ENCODE peak calls at places on chromosome 11, in nine cellular contexts. F, G, B, H, A, K, L, N and I are unnamed samples. For H3K4me1, the result is how much of the 10 kb centered on the place peaks cover.

GRCh38 chr11:120170741-120171261 is 32.9 kb upstream of the TRIM29 start:
- DNase-seq in L (no peak), G (no peak), N (peak), A (no peak), B (peak), F (no peak), H (no peak), K (no peak), I (no peak)

GRCh38 chr11:14269956-14270355 is 89.0 kb downstream of the RRAS2 start:
- DNase-seq in B (no peak), K (no peak), L (no peak), H (no peak), F (no peak), N (no peak), A (no peak), G (no peak), I (no peak)

GRCh38 chr11:69899957-69900821 is 81.0 kb upstream of the FGF3 start:
- DNase-seq in B (no peak), F (no peak), H (no peak), L (no peak), K (no peak), A (no peak), N (no peak), G (no peak), I (peak)

GRCh38 chr11:90251599-90251998 is 28.8 kb upstream of the CHORDC1 start:
- DNase-seq in L (no peak), N (no peak), H (no peak), G (no peak), A (no peak), K (no peak), F (no peak), B (no peak), I (no peak)

GRCh38 chr11:110505514-110506284 is 76.0 kb downstream of the FDX1 start:
- DNase-seq in A (no peak), B (peak), G (no peak), F (no peak), L (no peak), H (no peak), K (no peak), N (no peak), I (no peak)

GRCh38 chr11:16799890-16800289 is 61.4 kb downstream of the C11orf58 start:
- DNase-seq in K (no peak), L (no peak), F (no peak), G (no peak), B (no peak), A (no peak), N (no peak), H (no peak), I (no peak)

GRCh38 chr11:12802418-12803085 is 128.3 kb downstream of the TEAD1 start:
- DNase-seq in N (peak), F (peak), B (no peak), H (peak), A (no peak), K (peak), L (peak), G (peak), I (peak)

GRCh38 chr11:108032800-108033199 is 24.1 kb downstream of the CUL5 start:
- DNase-seq in F (no peak), L (no peak), B (no peak), G (no peak), K (no peak), A (no peak), H (no peak), N (no peak), I (no peak)

GRCh38 chr11:66015094-66015881 is 3.5 kb downstream of the CST6 start:
- DNase-seq in L (no peak), B (no peak), F (no peak), A (no peak), G (no peak), H (peak), K (no peak), N (no peak), I (no peak)

GRCh38 chr11:57283231-57283990 is 41.3 kb downstream of the TNKS1BP1 start:
- DNase-seq in L (no peak), K (peak), N (no peak), H (no peak), G (peak), B (no peak), F (no peak), A (no peak), I (no peak)

GRCh38 chr11:101817536-101817935 is 97.3 kb upstream of the CEP126 start:
- DNase-seq in H (no peak), K (no peak), L (no peak), B (no peak), A (no peak), G (no peak), N (no peak), F (no peak), I (no peak)

GRCh38 chr11:34242037-34242625 is 115.7 kb downstream of the ABTB2 start:
- DNase-seq in A (no peak), N (no peak), G (no peak), F (no peak), L (no peak), K (no peak), H (no peak), B (no peak), I (no peak)

GRCh38 chr11:45677811-45678515 is 12.5 kb upstream of the CHST1 start:
- DNase-seq in B (no peak), H (no peak), L (no peak), F (no peak), A (no peak), G (no peak), N (peak), K (no peak), I (no peak)

GRCh38 chr11:86477495-86478155 is 102.9 kb downstream of the CCDC81 start:
- DNase-seq in F (no peak), B (no peak), N (no peak), G (no peak), L (no peak), A (no peak), H (no peak), K (no peak), I (no peak)

GRCh38 chr11:127651888-127652221 is 651.3 kb upstream of the KIRREL3 start:
- DNase-seq in B (no peak), H (no peak), A (no peak), G (no peak), F (no peak), N (no peak), L (no peak), K (no peak), I (no peak)

GRCh38 chr11:8339592-8340022 is 75.9 kb upstream of the LMO1 start:
- DNase-seq in L (no peak), N (no peak), H (no peak), A (no peak), G (no peak), F (no peak), K (no peak), B (no peak), I (no peak)

GRCh38 chr11:45435706-45436105 is 149.6 kb upstream of the SYT13 start:
- DNase-seq in H (no peak), A (no peak), G (no peak), K (no peak), N (no peak), B (no peak), L (no peak), F (no peak), I (no peak)

GRCh38 chr11:66936326-66936725 is 21.9 kb downstream of the PC start:
- DNase-seq in B (no peak), K (no peak), G (no peak), L (no peak), A (no peak), H (no peak), N (no peak), F (peak), I (no peak)

GRCh38 chr11:72869845-72870244 is 55.6 kb downstream of the ATG16L2 start:
- DNase-seq in A (no peak), K (no peak), N (no peak), B (no peak), G (no peak), L (no peak), H (no peak), F (no peak), I (no peak)

GRCh38 chr11:118434553-118435232 is 1.6 kb upstream of the KMT2A start:
- DNase-seq in H (no peak), B (no peak), F (no peak), G (peak), N (peak), L (peak), K (peak), A (no peak), I (no peak)

GRCh38 chr11:32062540-32062939 is 28.3 kb upstream of the RCN1 start:
- DNase-seq in G (no peak), H (no peak), A (no peak), N (no peak), L (no peak), K (no peak), F (no peak), B (no peak), I (no peak)

GRCh38 chr11:18265949-18266348 is at the start of gene SAA1:
- DNase-seq in N (no peak), F (no peak), G (no peak), L (peak), H (no peak), B (no peak), K (no peak), A (no peak), I (no peak)

GRCh38 chr11:107078375-107078774 is 60.1 kb upstream of the GUCY1A2 start:
- DNase-seq in A (no peak), N (no peak), H (no peak), K (no peak), F (no peak), L (no peak), G (no peak), B (no peak), I (no peak)

GRCh38 chr11:85694385-85694980 is 8.5 kb upstream of the CCDC89 start:
- DNase-seq in L (no peak), F (peak), A (peak), K (peak), G (no peak), B (no peak), H (peak), N (no peak), I (no peak)

GRCh38 chr11:64900263-64900678 is 16.7 kb downstream of the ATG2A start:
- DNase-seq in H (no peak), N (no peak), G (no peak), B (no peak), A (no peak), F (no peak), L (no peak), K (no peak), I (no peak)

GRCh38 chr11:13210424-13210823 is 67.2 kb upstream of the BMAL1 start:
- DNase-seq in G (peak), H (peak), L (peak), N (peak), A (peak), F (peak), K (peak), B (no peak), I (peak)

GRCh38 chr11:114040706-114041211 is 18.8 kb upstream of the ZBTB16 start:
- DNase-seq in B (no peak), K (no peak), N (peak), A (no peak), G (peak), F (peak), H (no peak), L (peak), I (peak)

GRCh38 chr11:62612366-62613274 is at the start of the genes EML3 and ROM1:
- DNase-seq in B (peak), A (peak), H (no peak), F (peak), G (peak), L (peak), N (peak), K (peak), I (peak)

GRCh38 chr11:14114269-14114668 is 151.7 kb downstream of the SPON1 start:
- DNase-seq in L (no peak), F (no peak), G (no peak), H (no peak), B (no peak), A (no peak), K (no peak), N (no peak), I (no peak)

DNA sequence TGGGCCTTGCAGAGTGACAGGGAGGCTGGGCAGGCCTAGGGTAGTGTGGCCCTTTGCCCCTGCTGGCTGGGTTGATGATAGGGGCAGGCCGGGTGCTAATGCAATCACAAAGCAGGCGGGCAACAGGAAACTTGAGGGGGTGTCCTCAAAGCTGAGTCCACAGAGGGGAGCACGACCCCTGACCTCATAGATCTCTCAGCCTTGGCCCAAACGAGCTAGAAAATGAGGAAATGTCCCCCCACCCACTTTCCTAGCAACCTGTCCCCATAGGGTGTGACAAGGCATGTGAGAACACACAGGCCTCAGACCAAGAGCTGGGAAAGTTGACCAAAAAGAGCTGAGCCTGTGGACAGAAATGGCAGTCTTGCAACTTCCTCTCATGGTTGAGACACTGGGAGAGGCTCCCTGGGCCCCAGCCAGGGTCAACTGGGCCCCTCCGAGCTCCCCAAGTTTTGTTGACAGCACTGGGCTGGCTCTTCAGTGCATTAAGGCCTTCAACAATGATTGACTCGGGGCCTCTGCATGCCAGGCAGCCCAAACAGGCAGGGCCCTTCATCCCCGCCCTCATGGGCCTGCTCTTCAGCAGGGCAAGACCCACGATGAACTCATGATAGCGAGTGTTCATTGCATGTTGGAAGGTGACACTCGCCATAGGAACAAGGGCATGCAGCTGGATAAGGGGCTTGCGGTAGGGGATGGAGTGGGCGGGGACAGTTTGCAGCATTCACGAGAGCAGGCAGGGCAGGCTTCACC is 9.8 kb upstream of the SPI1 start:
- DNase-seq in G (no peak), A (no peak), L (no peak), K (no peak), H (no peak), B (no peak), N (no peak), F (no peak), I (no peak)
- TF ChIP-seq POLR2AphosphoS5 in G (no peak), A (no peak), L (no peak), K (no peak), H (no peak), B (no peak), N (no peak), F (no peak), I (no peak)

DNA sequence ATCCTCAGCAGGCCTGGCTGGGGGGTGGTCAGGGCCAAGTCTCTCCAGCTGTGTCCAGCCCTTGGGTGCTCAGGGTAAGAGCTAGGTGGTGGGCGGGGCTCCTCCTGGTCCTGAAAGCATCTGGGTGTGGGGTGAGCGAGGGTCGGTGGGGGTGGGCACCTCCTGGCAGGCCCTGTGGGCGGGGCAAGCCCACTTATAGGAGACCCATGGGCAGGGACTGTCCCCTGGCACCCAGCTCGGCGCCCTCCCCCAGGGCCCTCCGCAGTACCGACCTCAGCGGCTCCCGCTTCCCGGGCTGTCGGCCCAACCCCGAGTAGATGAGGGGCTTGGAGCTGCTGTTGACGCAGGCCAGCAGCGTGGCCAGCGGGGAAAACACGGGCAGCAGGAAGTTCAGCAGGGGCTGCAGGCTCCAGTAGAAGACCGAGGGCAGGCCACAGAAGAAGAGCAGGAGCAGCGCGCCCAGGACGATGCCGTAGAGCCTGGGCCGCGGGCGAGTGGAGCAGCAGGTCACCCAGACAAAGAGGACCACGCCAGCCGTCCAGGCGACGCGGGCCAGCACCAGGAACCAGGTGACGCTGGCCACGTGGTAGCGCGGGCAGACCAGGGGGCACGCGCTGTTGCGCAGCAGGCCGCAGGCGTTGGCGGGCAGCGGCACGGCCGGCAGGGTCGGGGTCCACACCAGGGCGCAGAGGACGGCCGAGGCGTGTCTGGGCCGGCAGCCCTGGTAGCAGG is 696 bp downstream of the MRGPRG start:
- DNase-seq in H (no peak), A (peak), K (no peak), G (peak), F (no peak), L (no peak), B (no peak), N (peak), I (no peak)
- H3K4me1 ChIP-seq in H (under half), A (under half), K (under half), G (under half), F (under half), L (under half), B (under half), N (under half), I (under half)

GRCh38 chr11:1047576-1048156 is 11.1 kb upstream of the MUC6 start:
- DNase-seq in B (no peak), N (peak), K (no peak), A (no peak), F (no peak), G (no peak), H (no peak), L (no peak), I (no peak)
- TF ChIP-seq POLR2AphosphoS5 in B (no peak), N (no peak), K (no peak), A (no peak), F (no peak), G (no peak), H (no peak), L (no peak), I (no peak)

GRCh38 chr11:75144716-75145014 is 6.2 kb upstream of the SLCO2B1 start:
- DNase-seq in K (no peak), G (no peak), F (no peak), H (no peak), A (no peak), N (peak), L (no peak), B (no peak), I (no peak)
- H3K4me1 ChIP-seq in K (under half), G (half or more), F (half or more), H (under half), A (under half), N (under half), L (under half), B (under half), I (under half)

GRCh38 chr11:133955091-133955846 is 1.5 kb downstream of the IGSF9B start:
- DNase-seq in B (no peak), K (peak), L (no peak), A (peak), N (peak), G (peak), F (no peak), H (no peak), I (no peak)
- TF ChIP-seq POLR2AphosphoS5 in B (peak), K (no peak), L (peak), A (no peak), N (peak), G (peak), F (no peak), H (no peak), I (peak)

GRCh38 chr11:122706689-122707088 is 51.2 kb downstream of the UBASH3B start:
- DNase-seq in K (no peak), F (peak), N (no peak), B (no peak), H (no peak), L (no peak), A (no peak), G (no peak), I (no peak)
- H3K4me1 ChIP-seq in K (under half), F (under half), N (under half), B (under half), H (under half), L (under half), A (under half), G (under half), I (under half)

GRCh38 chr11:559712-560304 is 730 bp downstream of the LMNTD2 start:
- DNase-seq in A (no peak), H (peak), B (no peak), N (no peak), F (peak), G (peak), K (peak), L (no peak), I (peak)
- TF ChIP-seq POLR2AphosphoS5 in A (no peak), H (peak), B (no peak), N (no peak), F (peak), G (no peak), K (no peak), L (no peak), I (peak)

GRCh38 chr11:68036141-68036716 is 2.6 kb upstream of the TCIRG1 start:
- DNase-seq in N (peak), A (no peak), F (no peak), G (no peak), L (no peak), H (no peak), K (no peak), B (no peak), I (no peak)

GRCh38 chr11:68036717-68037239 is 2.0 kb upstream of the TCIRG1 start:
- DNase-seq in B (no peak), G (peak), L (no peak), H (no peak), N (peak), A (no peak), F (no peak), K (no peak), I (peak)

GRCh38 chr11:68032997-68033707 is 2.7 kb downstream of the NDUFS8 start:
- DNase-seq in G (no peak), K (no peak), B (no peak), A (no peak), L (no peak), H (no peak), N (no peak), F (no peak), I (no peak)

GRCh38 chr11:68033708-68034045 is 3.2 kb downstream of the NDUFS8 start:
- DNase-seq in H (no peak), F (no peak), B (no peak), G (no peak), L (no peak), N (no peak), K (no peak), A (no peak), I (peak)

DNA sequence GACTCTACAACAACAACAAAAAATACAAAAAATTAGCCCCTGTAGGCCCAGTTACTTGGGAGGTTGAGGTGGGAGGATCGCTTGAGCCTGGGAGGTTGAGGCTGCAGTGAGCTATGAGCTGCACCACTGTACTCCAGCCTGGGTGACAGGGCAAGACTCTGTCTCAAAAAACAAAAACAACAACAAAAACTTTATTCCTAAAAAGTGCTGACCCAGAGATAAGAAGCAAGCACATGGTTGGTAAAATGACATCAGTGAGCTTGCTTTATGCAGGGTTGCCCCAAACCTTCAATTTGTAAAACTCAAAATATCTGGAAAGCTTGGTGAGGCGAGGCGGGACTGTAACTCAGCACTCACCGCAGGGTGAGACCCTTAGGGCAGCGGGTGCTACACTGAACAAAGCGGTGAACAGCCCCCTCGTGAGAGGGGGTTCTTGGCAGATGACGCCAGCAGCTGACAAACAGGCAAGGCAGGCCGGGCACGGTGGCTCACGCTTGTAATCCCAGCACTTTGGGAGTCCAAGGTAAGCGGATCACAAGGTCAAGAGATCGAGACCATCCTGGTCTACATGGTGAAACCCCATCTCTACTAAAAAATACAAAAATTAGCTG is 3.5 kb upstream of the TCIRG1 start:
- DNase-seq in H (no peak), L (no peak), G (no peak), F (no peak), N (no peak), K (no peak), A (no peak), B (no peak), I (no peak)
- H3K4me1 ChIP-seq in H (under half), L (under half), G (half or more), F (under half), N (half or more), K (under half), A (under half), B (half or more), I (half or more)